ENCODE peak calls at places on chromosomes 2 and 18, in five cellular contexts. One of them, this sample, is unnamed.

GRCh38 chr2:45370367-45370766 is 240.7 kb downstream of the SRBD1 start:
- DNase-seq in BJ: no peak
- DNase-seq in fibroblast of mammary gland: no peak
- DNase-seq in uterus: no peak
- DNase-seq in choroid plexus epithelial cell: peak; percentile 74
- DNase-seq in this sample: no peak

GRCh38 chr2:166593403-166593802 is 99.4 kb upstream of the SCN7A start:
- DNase-seq in choroid plexus epithelial cell: peak; percentile 56
- DNase-seq in uterus: no peak
- DNase-seq in BJ: peak; percentile 65
- DNase-seq in fibroblast of mammary gland: peak; percentile 76
- DNase-seq in this sample: no peak

GRCh38 chr18:9516437-9517064 is 41.2 kb downstream of the RALBP1 start:
- DNase-seq in BJ: no peak
- DNase-seq in choroid plexus epithelial cell: peak; percentile 66
- DNase-seq in fibroblast of mammary gland: peak; percentile 59
- DNase-seq in uterus: no peak
- DNase-seq in this sample: no peak

GRCh38 chr2:88810017-88810416 is 118.5 kb downstream of the RPIA start:
- DNase-seq in fibroblast of mammary gland: no peak
- DNase-seq in choroid plexus epithelial cell: no peak
- DNase-seq in BJ: no peak
- DNase-seq in uterus: no peak
- DNase-seq in this sample: no peak

GRCh38 chr2:239669181-239669898 is 268.5 kb upstream of the HDAC4 start:
- DNase-seq in uterus: no peak
- DNase-seq in fibroblast of mammary gland: no peak
- DNase-seq in choroid plexus epithelial cell: no peak
- DNase-seq in BJ: no peak
- DNase-seq in this sample: no peak

GRCh38 chr2:13537771-13538349 is 821.1 kb downstream of the TRIB2 start:
- DNase-seq in uterus: no peak
- DNase-seq in BJ: no peak
- DNase-seq in fibroblast of mammary gland: no peak
- DNase-seq in choroid plexus epithelial cell: no peak
- DNase-seq in this sample: no peak

GRCh38 chr2:151269798-151270568 is 8.3 kb upstream of the RBM43 start:
- DNase-seq in uterus: no peak
- DNase-seq in choroid plexus epithelial cell: no peak
- DNase-seq in BJ: no peak
- DNase-seq in fibroblast of mammary gland: no peak
- DNase-seq in this sample: no peak

GRCh38 chr2:167196461-167197252 is 308.4 kb downstream of the XIRP2 start:
- DNase-seq in BJ: no peak
- DNase-seq in fibroblast of mammary gland: peak; percentile 64
- DNase-seq in uterus: no peak
- DNase-seq in choroid plexus epithelial cell: peak; percentile 94
- DNase-seq in this sample: no peak

GRCh38 chr18:21112140-21112473 is 494 bp upstream of the ROCK1 start:
- DNase-seq in uterus: peak; percentile 78
- DNase-seq in choroid plexus epithelial cell: no peak
- DNase-seq in BJ: no peak
- DNase-seq in fibroblast of mammary gland: no peak
- DNase-seq in this sample: no peak

GRCh38 chr2:163132850-163133249 is 294.3 kb upstream of the KCNH7 start:
- DNase-seq in fibroblast of mammary gland: peak; percentile 14
- DNase-seq in uterus: no peak
- DNase-seq in BJ: no peak
- DNase-seq in choroid plexus epithelial cell: peak; percentile 42
- DNase-seq in this sample: no peak

GRCh38 chr2:95287806-95288205 is 9.3 kb upstream of the KCNIP3 start:
- DNase-seq in BJ: no peak
- DNase-seq in fibroblast of mammary gland: no peak
- DNase-seq in uterus: no peak
- DNase-seq in choroid plexus epithelial cell: no peak
- DNase-seq in this sample: no peak

GRCh38 chr2:187136646-187137045 is 287.7 kb upstream of the ZSWIM2 start:
- DNase-seq in fibroblast of mammary gland: no peak
- DNase-seq in uterus: peak; percentile 20
- DNase-seq in BJ: no peak
- DNase-seq in choroid plexus epithelial cell: no peak
- DNase-seq in this sample: no peak

GRCh38 chr2:187139469-187139868 is 290.5 kb upstream of the ZSWIM2 start:
- DNase-seq in uterus: no peak
- DNase-seq in fibroblast of mammary gland: no peak
- DNase-seq in BJ: no peak
- DNase-seq in choroid plexus epithelial cell: no peak
- DNase-seq in this sample: no peak

GRCh38 chr2:187143537-187143936 is 294.6 kb upstream of the ZSWIM2 start:
- DNase-seq in uterus: no peak
- DNase-seq in fibroblast of mammary gland: no peak
- DNase-seq in choroid plexus epithelial cell: no peak
- DNase-seq in BJ: no peak
- DNase-seq in this sample: no peak

GRCh38 chr2:187138240-187138639 is 289.3 kb upstream of the ZSWIM2 start:
- DNase-seq in choroid plexus epithelial cell: peak; percentile 72
- DNase-seq in uterus: no peak
- DNase-seq in fibroblast of mammary gland: peak; percentile 47
- DNase-seq in BJ: no peak
- DNase-seq in this sample: no peak
- TF ChIP-seq CTCF in choroid plexus epithelial cell: peak; percentile 98
- TF ChIP-seq CTCF in uterus: peak; percentile 27
- TF ChIP-seq CTCF in fibroblast of mammary gland: peak; percentile 79
- TF ChIP-seq CTCF in BJ: peak; percentile 71
- TF ChIP-seq CTCF in this sample: peak; percentile 82

DNA sequence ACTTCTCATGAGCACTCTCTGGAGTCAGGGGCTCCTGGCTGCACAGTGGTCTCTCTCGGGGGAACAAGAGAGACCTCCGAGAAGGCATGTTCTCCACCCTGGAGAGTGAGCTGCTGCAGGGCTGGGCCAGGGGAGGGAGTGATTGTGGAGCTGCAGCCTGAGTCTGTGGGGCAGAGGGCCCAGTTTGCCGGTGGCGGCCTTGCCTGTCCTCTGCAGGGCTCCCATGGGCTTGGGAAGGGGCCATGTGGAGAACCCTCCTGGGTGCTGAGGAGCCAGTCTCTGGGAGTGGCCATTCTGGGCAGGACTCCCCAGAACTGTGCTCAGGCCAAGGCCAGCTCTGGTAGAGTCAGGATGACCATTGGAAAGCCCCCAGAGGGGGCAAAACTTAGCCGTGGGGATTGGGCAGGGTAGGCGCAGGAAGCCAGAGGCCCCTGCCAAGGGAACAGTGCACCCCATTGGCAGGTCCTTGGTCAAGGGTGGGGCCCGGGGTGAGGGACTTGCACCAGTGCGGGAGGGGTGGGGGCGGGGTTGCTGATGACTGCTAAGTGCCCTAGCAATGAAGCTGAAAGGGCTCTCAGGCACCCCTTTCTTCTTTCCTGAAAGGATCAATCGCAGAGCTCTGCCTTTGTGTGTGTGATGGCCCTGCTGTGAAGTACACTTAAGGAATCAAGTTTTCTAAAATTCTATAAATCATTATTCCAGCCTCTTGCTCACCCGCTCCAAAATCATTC is 69.7 kb upstream of the BOD1L2 start:
- DNase-seq in BJ: no peak
- DNase-seq in uterus: no peak
- DNase-seq in choroid plexus epithelial cell: no peak
- DNase-seq in fibroblast of mammary gland: no peak
- DNase-seq in this sample: no peak
- H3K4me3 ChIP-seq in BJ: no peak overlapping the region
- H3K4me3 ChIP-seq in uterus: no peak overlapping the region
- H3K4me3 ChIP-seq in choroid plexus epithelial cell: no peak overlapping the region
- H3K4me3 ChIP-seq in fibroblast of mammary gland: no peak overlapping the region
- H3K4me3 ChIP-seq in this sample: no peak overlapping the region

DNA sequence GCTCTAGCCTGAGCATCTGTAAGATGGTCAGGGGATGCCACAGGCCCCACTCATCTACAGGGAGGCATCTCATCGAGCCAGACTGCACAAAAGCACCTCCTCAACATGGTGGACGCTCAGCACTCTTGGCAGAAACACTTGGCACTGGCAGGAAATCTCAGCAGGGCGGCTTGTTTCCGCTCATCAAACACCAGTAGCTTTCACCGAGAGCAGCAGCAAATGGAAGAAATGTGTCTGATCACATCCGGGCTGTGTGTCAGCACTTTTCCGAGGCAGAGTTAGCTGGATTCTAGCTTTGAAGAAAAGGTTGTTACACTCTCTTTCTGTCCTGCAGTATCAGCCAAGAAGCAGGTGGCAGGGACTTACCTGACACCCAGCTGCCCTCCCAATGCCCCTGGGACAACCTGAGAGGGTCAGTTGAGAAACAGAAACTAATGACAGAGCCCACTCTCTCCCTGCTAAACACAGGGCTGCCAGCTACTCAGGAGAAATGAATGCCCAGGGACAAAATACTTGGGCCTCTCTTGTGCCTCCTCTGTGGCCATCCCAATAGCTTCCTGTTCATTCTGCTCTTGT is 68.9 kb upstream of the FZD7 start:
- DNase-seq in choroid plexus epithelial cell: peak; percentile 75
- DNase-seq in fibroblast of mammary gland: no peak
- DNase-seq in BJ: no peak
- DNase-seq in uterus: no peak
- DNase-seq in this sample: no peak
- TF ChIP-seq CTCF in choroid plexus epithelial cell: no peak
- TF ChIP-seq CTCF in fibroblast of mammary gland: no peak
- TF ChIP-seq CTCF in BJ: no peak
- TF ChIP-seq CTCF in uterus: no peak
- TF ChIP-seq CTCF in this sample: no peak

GRCh38 chr2:46570396-46570795 is 91.0 kb downstream of the TMEM247 start:
- DNase-seq in uterus: no peak
- DNase-seq in choroid plexus epithelial cell: no peak
- DNase-seq in BJ: no peak
- DNase-seq in fibroblast of mammary gland: no peak
- DNase-seq in this sample: no peak
- H3K4me3 ChIP-seq in uterus: no peak overlapping the region
- H3K4me3 ChIP-seq in choroid plexus epithelial cell: no peak overlapping the region
- H3K4me3 ChIP-seq in BJ: no peak overlapping the region
- H3K4me3 ChIP-seq in fibroblast of mammary gland: no peak overlapping the region
- H3K4me3 ChIP-seq in this sample: no peak overlapping the region

GRCh38 chr18:45379903-45380302 is 235.4 kb upstream of the SLC14A2 start:
- DNase-seq in fibroblast of mammary gland: peak; percentile 29
- DNase-seq in BJ: no peak
- DNase-seq in choroid plexus epithelial cell: no peak
- DNase-seq in uterus: no peak
- DNase-seq in this sample: no peak

GRCh38 chr18:45384137-45384998 is 230.9 kb upstream of the SLC14A2 start:
- DNase-seq in fibroblast of mammary gland: peak; percentile 57
- DNase-seq in BJ: no peak
- DNase-seq in choroid plexus epithelial cell: peak; percentile 60
- DNase-seq in uterus: peak; percentile 68
- DNase-seq in this sample: no peak

GRCh38 chr18:45386256-45386655 is 229.0 kb upstream of the SLC14A2 start:
- DNase-seq in uterus: peak; percentile 29
- DNase-seq in fibroblast of mammary gland: peak; percentile 49
- DNase-seq in choroid plexus epithelial cell: peak; percentile 36
- DNase-seq in BJ: no peak
- DNase-seq in this sample: no peak

GRCh38 chr18:45378933-45379332 is 236.3 kb upstream of the SLC14A2 start:
- DNase-seq in BJ: no peak
- DNase-seq in choroid plexus epithelial cell: no peak
- DNase-seq in fibroblast of mammary gland: no peak
- DNase-seq in uterus: no peak
- DNase-seq in this sample: no peak

DNA sequence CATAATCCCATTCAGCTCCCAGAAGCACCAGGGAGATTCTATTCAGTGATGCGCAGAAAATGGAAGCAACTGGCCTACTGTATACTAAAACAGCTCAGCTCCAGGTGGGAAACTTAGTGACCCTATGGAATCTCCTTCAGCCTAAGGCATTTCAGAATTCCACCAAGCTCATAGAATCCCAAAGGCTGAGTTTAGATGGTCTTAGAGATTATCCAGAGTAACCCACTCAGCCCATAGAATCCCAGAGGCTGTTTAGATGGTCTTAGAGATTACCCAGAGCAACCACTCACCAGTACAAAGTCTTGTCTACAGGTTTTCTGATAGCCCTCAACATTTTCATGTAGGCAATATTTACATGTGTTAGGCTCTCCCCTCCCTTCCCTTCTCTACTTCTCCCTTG is 232.0 kb upstream of the SLC14A2 start:
- DNase-seq in uterus: no peak
- DNase-seq in choroid plexus epithelial cell: no peak
- DNase-seq in BJ: no peak
- DNase-seq in fibroblast of mammary gland: no peak
- DNase-seq in this sample: no peak
- TF ChIP-seq CTCF in uterus: no peak
- TF ChIP-seq CTCF in choroid plexus epithelial cell: no peak
- TF ChIP-seq CTCF in BJ: no peak
- TF ChIP-seq CTCF in fibroblast of mammary gland: no peak
- TF ChIP-seq CTCF in this sample: no peak

DNA sequence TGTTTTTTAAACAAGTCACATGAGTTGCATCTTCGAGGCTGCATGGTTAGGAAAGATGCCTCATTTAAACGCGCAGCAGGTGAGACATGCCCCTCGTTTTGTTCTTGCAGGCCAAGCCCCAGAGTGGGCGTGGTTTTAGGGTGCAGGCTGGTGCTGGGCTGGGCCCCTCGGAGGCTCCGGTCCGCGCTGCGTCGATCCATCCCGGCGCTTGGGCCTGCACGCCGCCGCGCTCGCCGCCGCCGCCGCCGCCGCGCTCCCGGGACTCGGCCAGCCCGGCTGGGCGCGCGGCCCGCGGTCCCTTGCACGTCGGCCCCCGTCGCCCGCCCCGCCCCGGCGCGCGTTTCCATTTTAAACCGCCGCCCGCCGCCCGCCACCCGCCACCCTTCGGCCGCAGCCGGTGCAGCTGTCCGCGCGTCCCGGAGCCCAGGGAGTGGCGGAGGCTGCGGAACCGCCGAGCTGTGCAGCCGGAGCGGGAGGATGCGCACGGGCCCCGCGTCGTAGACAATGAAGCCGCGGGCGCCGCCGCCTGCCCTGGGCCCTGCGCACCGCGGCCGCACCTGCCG is 175.5 kb downstream of the AGAP1 start:
- DNase-seq in BJ: no peak
- DNase-seq in fibroblast of mammary gland: peak; percentile 62
- DNase-seq in uterus: peak; percentile 35
- DNase-seq in choroid plexus epithelial cell: peak; percentile 79
- DNase-seq in this sample: no peak
- H3K4me3 ChIP-seq in BJ: peak overlapping the region; percentile 41
- H3K4me3 ChIP-seq in fibroblast of mammary gland: peak overlapping the region; percentile 16
- H3K4me3 ChIP-seq in uterus: peak overlapping the region; percentile 41
- H3K4me3 ChIP-seq in choroid plexus epithelial cell: peak overlapping the region; percentile 59
- H3K4me3 ChIP-seq in this sample: peak overlapping the region; percentile 35